ENCODE peak calls at places on chromosomes 5 and 9, in six cellular contexts. R, I, K, D, V and E are unnamed samples.

GRCh38 chr5:110027527-110028322 is 338.0 kb downstream of the MAN2A1 start:
- DNase-seq in R (no peak), I (no peak), K (no peak), D (no peak), V (no peak), E (no peak)

GRCh38 chr5:169856571-169856970 is 123.7 kb downstream of the INSYN2B start:
- DNase-seq in R (no peak), I (no peak), K (peak), D (peak), V (no peak), E (no peak)

GRCh38 chr9:95465115-95465514 is 51.7 kb downstream of the PTCH1 start:
- DNase-seq in R (no peak), I (no peak), K (no peak), D (no peak), V (no peak), E (no peak)

GRCh38 chr5:164475339-164475977 is 970.0 kb downstream of the MAT2B start:
- DNase-seq in R (no peak), I (no peak), K (peak), D (no peak), V (no peak), E (peak)

GRCh38 chr9:7320139-7320538 is 479.4 kb downstream of the DMAC1 start:
- DNase-seq in R (no peak), I (no peak), K (peak), D (no peak), V (no peak), E (no peak)

GRCh38 chr9:134484479-134484878 is 157.1 kb upstream of the COL5A1 start:
- DNase-seq in R (no peak), I (no peak), K (no peak), D (no peak), V (no peak), E (no peak)

GRCh38 chr9:121686930-121687541 is 35.6 kb downstream of the DAB2IP start:
- DNase-seq in R (peak), I (peak), K (peak), D (peak), V (peak), E (peak)

GRCh38 chr9:83622433-83622813 is 520 bp upstream of the IDNK start:
- DNase-seq in R (no peak), I (no peak), K (peak), D (no peak), V (no peak), E (peak)

GRCh38 chr9:33125871-33126822 is 41.0 kb downstream of the B4GALT1 start:
- DNase-seq in R (no peak), I (peak), K (no peak), D (peak), V (no peak), E (no peak)

GRCh38 chr9:34010979-34011378 is 37.7 kb downstream of the UBAP2 start:
- DNase-seq in R (no peak), I (no peak), K (peak), D (no peak), V (no peak), E (peak)

GRCh38 chr5:67476531-67476930 is 279.9 kb upstream of the CD180 start:
- DNase-seq in R (no peak), I (no peak), K (no peak), D (peak), V (no peak), E (no peak)

GRCh38 chr5:135654646-135655045 is 75.9 kb upstream of the CXCL14 start:
- DNase-seq in R (no peak), I (no peak), K (no peak), D (no peak), V (no peak), E (no peak)

GRCh38 chr5:27619982-27620381 is 581.6 kb upstream of the CDH9 start:
- DNase-seq in R (no peak), I (no peak), K (no peak), D (no peak), V (no peak), E (no peak)

GRCh38 chr5:1161108-1161831 is 40.1 kb upstream of the SLC6A19 start:
- DNase-seq in R (no peak), I (no peak), K (peak), D (peak), V (no peak), E (no peak)

GRCh38 chr9:98995059-98995665 is 51.5 kb downstream of the COL15A1 start:
- DNase-seq in R (no peak), I (no peak), K (no peak), D (peak), V (peak), E (no peak)

GRCh38 chr5:106454651-106455415 is 1215.9 kb downstream of the EFNA5 start:
- DNase-seq in R (no peak), I (peak), K (peak), D (peak), V (no peak), E (peak)

GRCh38 chr5:155027993-155028629 is 14.6 kb downstream of the KIF4B start:
- DNase-seq in R (no peak), I (no peak), K (peak), D (no peak), V (no peak), E (peak)

GRCh38 chr9:74803366-74804017 is 84.2 kb downstream of the TRPM6 start:
- DNase-seq in R (no peak), I (no peak), K (peak), D (peak), V (no peak), E (no peak)

GRCh38 chr9:69604568-69605219 is 67.5 kb downstream of the APBA1 start:
- DNase-seq in R (no peak), I (no peak), K (peak), D (no peak), V (no peak), E (no peak)

GRCh38 chr9:127742435-127743088 is 7.5 kb upstream of the TOR2A start:
- DNase-seq in R (no peak), I (no peak), K (peak), D (peak), V (no peak), E (no peak)

GRCh38 chr5:176721509-176721908 is 74.2 kb downstream of the TSPAN17 start:
- DNase-seq in R (no peak), I (no peak), K (no peak), D (no peak), V (no peak), E (no peak)

GRCh38 chr5:150081541-150082283 is 4.6 kb downstream of the CSF1R start:
- DNase-seq in R (no peak), I (peak), K (peak), D (no peak), V (peak), E (peak)

GRCh38 chr5:32545102-32545847 is 40.1 kb upstream of the SUB1 start:
- DNase-seq in R (no peak), I (no peak), K (no peak), D (no peak), V (no peak), E (no peak)

GRCh38 chr5:137621861-137622823 is 113.7 kb downstream of the KLHL3 start:
- DNase-seq in R (no peak), I (no peak), K (no peak), D (peak), V (no peak), E (no peak)

GRCh38 chr5:111535879-111536549 is 23.7 kb upstream of the STARD4 start:
- DNase-seq in R (no peak), I (no peak), K (no peak), D (no peak), V (no peak), E (no peak)

GRCh38 chr5:148607406-148607805 is 46.9 kb downstream of the HTR4 start:
- DNase-seq in R (no peak), I (no peak), K (no peak), D (no peak), V (no peak), E (no peak)

GRCh38 chr5:121199238-121199999 is 652.3 kb upstream of the FTMT start:
- DNase-seq in R (no peak), I (no peak), K (no peak), D (peak), V (no peak), E (no peak)

GRCh38 chr9:130258999-130259398 is 6.6 kb upstream of the HMCN2 start:
- DNase-seq in R (no peak), I (no peak), K (no peak), D (no peak), V (no peak), E (no peak)

GRCh38 chr5:30871191-30871590 is 322.3 kb upstream of the CDH6 start:
- DNase-seq in R (no peak), I (no peak), K (no peak), D (no peak), V (no peak), E (no peak)

GRCh38 chr9:107276966-107277710 is 5.9 kb upstream of the RAD23B start:
- DNase-seq in R (no peak), I (no peak), K (no peak), D (no peak), V (no peak), E (no peak)

GRCh38 chr9:4380406-4380805 is 80.5 kb upstream of the GLIS3 start:
- DNase-seq in R (no peak), I (no peak), K (no peak), D (no peak), V (no peak), E (no peak)

GRCh38 chr5:177023247-177023703 is 779 bp downstream of the ZNF346 start:
- DNase-seq in R (peak), I (no peak), K (peak), D (peak), V (peak), E (peak)

GRCh38 chr5:13478831-13479465 is 465.5 kb downstream of the DNAH5 start:
- DNase-seq in R (no peak), I (no peak), K (peak), D (peak), V (no peak), E (peak)

GRCh38 chr5:83553000-83553486 is 81.5 kb downstream of the VCAN start:
- DNase-seq in R (no peak), I (no peak), K (no peak), D (no peak), V (no peak), E (no peak)

GRCh38 chr9:105328872-105329728 is 84.6 kb downstream of the SLC44A1 start:
- DNase-seq in R (no peak), I (no peak), K (no peak), D (no peak), V (no peak), E (no peak)

GRCh38 chr9:38276751-38277439 is 115.6 kb upstream of the ALDH1B1 start:
- DNase-seq in R (no peak), I (no peak), K (no peak), D (no peak), V (no peak), E (no peak)